ENCODE peak calls at places on chromosomes 3 and 15, in four cellular contexts. A, H, B and I are unnamed samples.

GRCh38 chr3:83849331-83849730 is 1109.5 kb upstream of the CADM2 start:
- DNase-seq in A (no peak), B (no peak), H (no peak), I (no peak)

GRCh38 chr3:89246326-89246725 is 138.9 kb downstream of the EPHA3 start:
- DNase-seq in H (no peak), B (no peak), A (no peak), I (no peak)

GRCh38 chr3:150114873-150115570 is 144.3 kb upstream of the PFN2 start:
- DNase-seq in H (no peak), A (peak), B (no peak), I (no peak)

GRCh38 chr15:63881431-63881830 is 47.7 kb upstream of the HERC1 start:
- DNase-seq in H (no peak), B (no peak), A (no peak), I (no peak)

GRCh38 chr3:53346514-53346913 is 829 bp downstream of the DCP1A start:
- DNase-seq in A (no peak), B (peak), H (peak), I (no peak)

GRCh38 chr15:31263751-31264533 is 62.7 kb upstream of the KLF13 start:
- DNase-seq in H (no peak), B (no peak), A (no peak), I (no peak)

GRCh38 chr3:127049390-127049789 is 66.5 kb downstream of the PLXNA1 start:
- DNase-seq in H (no peak), A (no peak), B (no peak), I (no peak)

GRCh38 chr3:184255291-184256039 is 5.9 kb downstream of the CAMK2N2 start:
- DNase-seq in H (no peak), B (no peak), A (no peak), I (no peak)

GRCh38 chr3:55412580-55412979 is 74.5 kb downstream of the WNT5A start:
- DNase-seq in B (no peak), A (no peak), H (no peak), I (no peak)

GRCh38 chr3:126347543-126348161 is 9.6 kb downstream of the KLF15 start:
- DNase-seq in H (no peak), A (no peak), B (no peak), I (no peak)

GRCh38 chr15:88605507-88606436 is 15.4 kb upstream of the AEN start:
- DNase-seq in B (peak), A (peak), H (no peak), I (no peak)

DNA sequence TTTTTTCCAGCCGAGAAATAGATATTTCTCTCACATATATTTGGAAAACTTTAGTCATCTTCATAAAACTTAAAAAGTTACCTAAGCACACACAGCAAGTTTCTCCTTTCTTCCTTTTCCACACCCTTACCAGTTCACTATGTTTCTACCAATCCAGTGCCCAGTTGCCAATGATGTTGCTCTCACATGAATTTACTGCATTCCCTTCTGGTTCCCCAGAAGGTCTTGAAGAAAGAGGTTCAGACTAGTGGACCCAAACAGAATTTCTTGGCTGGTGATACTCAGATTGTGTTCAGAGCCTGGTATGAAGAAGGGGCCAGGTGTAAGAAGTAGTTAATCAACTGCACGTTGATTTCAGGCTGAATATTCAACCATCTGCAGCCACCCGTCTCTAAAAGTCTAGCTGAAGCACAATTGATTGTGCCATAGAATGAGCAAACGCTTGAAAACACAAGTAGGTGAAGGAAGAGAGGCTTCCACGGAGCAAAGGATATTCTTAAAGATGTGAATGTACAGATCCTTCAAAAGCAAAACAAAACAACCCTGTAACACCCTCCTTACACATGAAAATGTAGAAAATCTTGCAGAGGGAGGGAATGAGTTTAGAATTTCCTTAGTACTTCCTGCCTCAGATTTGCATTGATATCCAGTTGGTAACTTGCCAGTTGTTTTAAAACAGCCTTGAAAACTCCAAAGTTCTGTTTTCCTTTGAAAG is 4.6 kb downstream of the RBMS3 start:
- DNase-seq in A (peak), B (no peak), H (no peak), I (no peak)
- TF ChIP-seq SMC3 in A (no peak), B (no peak), H (no peak), I (no peak)

GRCh38 chr3:141442421-141442820 is 44.4 kb upstream of the RASA2 start:
- DNase-seq in B (no peak), A (no peak), H (no peak), I (no peak)
- H3K27ac ChIP-seq in B (no peak), A (peak), H (no peak), I (no peak)

GRCh38 chr3:19226516-19226915 is 78.2 kb downstream of the KCNH8 start:
- DNase-seq in H (no peak), B (no peak), A (no peak), I (no peak)

GRCh38 chr3:19232566-19232965 is 84.3 kb downstream of the KCNH8 start:
- DNase-seq in A (no peak), H (no peak), B (no peak), I (no peak)

GRCh38 chr3:19229086-19229485 is 80.8 kb downstream of the KCNH8 start:
- DNase-seq in H (no peak), B (no peak), A (no peak), I (no peak)

DNA sequence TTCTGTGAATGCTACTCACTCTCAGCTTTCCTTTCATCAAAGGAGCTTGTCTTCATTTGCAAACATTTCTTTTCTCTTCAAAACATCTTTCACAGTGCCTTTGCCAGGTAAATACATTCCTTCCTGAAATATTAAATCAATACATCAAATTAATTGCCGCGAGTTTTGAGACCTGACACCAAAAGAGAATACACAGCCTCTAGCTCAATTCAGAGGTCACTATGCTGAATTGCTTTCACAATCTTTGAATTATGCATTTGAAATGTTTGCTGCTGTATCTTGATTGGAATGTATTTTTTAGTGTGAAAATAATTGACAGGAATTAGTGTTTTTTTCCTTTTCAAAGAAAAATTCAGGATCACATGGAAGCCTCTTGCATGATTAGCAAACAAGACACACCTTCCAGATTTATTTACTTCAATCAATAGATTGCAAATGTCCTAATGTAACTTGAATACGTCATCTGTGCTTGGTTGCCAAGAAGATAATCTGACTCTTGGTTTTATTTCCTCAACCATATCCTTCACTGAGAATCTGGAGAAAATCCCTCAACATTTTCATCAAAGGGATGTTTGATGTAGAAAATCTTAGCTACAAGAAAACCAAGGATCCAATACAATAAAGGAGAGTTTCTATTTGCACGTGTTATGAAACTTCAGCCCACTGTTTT is 83.6 kb downstream of the KCNH8 start:
- DNase-seq in H (no peak), A (no peak), B (no peak), I (no peak)
- TF ChIP-seq SMC3 in H (no peak), A (no peak), B (no peak), I (no peak)

DNA sequence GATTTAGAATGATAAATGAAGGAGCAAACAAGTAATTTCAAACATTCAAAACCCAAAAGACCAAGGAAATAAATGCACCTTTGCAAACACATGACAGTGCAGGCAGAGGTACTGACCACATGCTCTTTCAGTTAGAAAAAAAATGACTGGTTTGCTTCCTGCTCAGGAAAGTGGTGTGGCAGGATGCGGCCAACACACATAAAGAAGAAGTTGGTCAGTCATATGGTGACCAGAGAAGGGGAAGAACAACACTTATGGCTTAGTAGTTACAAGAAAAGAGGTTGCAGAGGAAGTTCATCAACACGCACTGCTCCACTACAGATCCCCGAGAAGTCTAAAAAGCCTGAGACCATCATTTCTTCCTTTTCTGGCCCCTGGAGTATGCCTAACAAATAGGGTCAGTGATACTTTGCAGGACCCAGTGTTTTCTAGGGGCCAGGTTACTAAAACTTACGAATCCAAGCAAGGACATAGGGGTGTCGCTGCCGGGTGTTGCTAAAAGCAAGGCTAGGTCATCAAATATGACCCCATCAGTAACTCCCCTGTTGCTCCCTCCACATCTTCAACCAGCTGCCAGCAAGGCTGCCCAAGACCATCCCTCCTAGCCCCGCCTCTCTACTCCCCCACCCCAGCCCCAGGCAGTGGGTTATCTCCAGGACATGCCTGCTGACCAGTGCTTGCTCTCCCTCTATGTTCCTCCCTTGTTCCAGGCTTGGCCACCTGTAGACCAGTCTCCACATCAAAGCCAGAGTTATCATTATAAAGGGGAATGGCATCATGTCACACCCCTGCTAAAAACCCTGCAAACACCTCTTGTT is 11.2 kb downstream of the ATP8B4 start:
- DNase-seq in B (no peak), A (no peak), H (no peak), I (no peak)
- H3K27ac ChIP-seq in B (no peak), A (no peak), H (no peak), I (no peak)

GRCh38 chr3:120726784-120727183 is 15.5 kb downstream of the RABL3 start:
- DNase-seq in A (peak), H (no peak), B (no peak), I (no peak)
- TF ChIP-seq SMC3 in A (no peak), H (no peak), B (no peak), I (no peak)

GRCh38 chr3:37668831-37669610 is 192.7 kb upstream of the CTDSPL start:
- DNase-seq in B (no peak), A (no peak), H (no peak), I (no peak)
- H3K27ac ChIP-seq in B (no peak), A (no peak), H (no peak), I (no peak)

GRCh38 chr3:56916697-56917336 is 115.1 kb upstream of the ARHGEF3 start:
- DNase-seq in A (no peak), B (no peak), H (no peak), I (no peak)
- TF ChIP-seq SMC3 in A (no peak), B (no peak), H (no peak), I (no peak)

GRCh38 chr15:59689626-59690236 is 611 bp upstream of the BNIP2 start:
- DNase-seq in B (no peak), A (peak), H (peak), I (no peak)

GRCh38 chr15:59686389-59686788 is 2.7 kb downstream of the BNIP2 start:
- DNase-seq in B (no peak), H (no peak), A (no peak), I (no peak)

GRCh38 chr15:59688888-59689625 is at the start of gene BNIP2:
- DNase-seq in H (peak), A (peak), B (peak), I (peak)

GRCh38 chr15:59688383-59688887 is 685 bp downstream of the BNIP2 start:
- DNase-seq in H (peak), B (no peak), A (peak), I (peak)

DNA sequence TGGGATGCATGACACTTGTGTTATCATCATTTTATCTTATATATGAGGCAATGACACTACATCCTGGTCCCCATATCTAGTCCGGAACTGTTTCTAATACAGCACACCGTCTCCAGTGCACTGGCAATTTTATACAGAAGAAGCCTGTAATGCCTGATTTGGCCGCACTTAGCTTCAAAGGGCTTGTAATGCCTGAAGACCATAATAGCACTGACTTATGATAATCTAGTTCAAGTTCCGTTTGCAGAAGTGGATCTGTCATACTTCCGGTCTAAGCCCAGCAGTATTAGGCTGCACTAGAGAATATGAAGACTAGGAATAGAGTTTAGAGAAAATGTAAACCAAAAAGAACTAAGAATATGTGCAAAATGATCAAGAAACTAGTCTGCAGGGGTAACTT is 1.3 kb downstream of the BNIP2 start:
- DNase-seq in A (peak), B (no peak), H (peak), I (no peak)
- H3K27ac ChIP-seq in A (peak), B (peak), H (peak), I (peak)

DNA sequence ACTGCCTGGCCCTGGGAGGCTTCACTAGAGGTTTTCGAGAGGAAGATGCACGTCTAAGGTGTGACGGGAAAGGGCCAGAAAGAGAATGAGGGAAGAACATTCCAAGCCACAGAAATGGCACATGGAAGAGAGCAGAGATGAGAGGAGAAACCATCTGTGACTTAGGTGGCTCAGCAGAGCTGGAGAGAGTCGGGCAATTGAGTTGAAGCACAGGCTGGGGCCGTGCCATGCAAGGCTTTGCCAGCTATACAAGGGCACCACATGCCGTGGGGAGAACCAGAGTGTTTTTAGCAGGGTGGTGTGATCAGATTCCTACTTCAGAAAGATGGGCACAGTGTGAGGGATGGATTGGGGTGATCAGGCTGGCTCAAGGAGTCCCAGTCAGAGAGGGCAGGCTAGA is 126.1 kb downstream of the VGLL4 start:
- DNase-seq in A (no peak), H (no peak), B (no peak), I (no peak)
- TF ChIP-seq SMC3 in A (no peak), H (no peak), B (no peak), I (no peak)